ENCODE peak calls at places on chromosomes 7 and 10, in six cellular contexts. One of them, this sample, is unnamed.

GRCh38 chr10:71274901-71275796 is 43.9 kb upstream of the SLC29A3 start:
- DNase-seq in cardiac fibroblast: no peak
- DNase-seq in upper lobe of left lung: no peak
- DNase-seq in mesendoderm: no peak
- DNase-seq in KBM-7: peak
- DNase-seq in T-helper 9 cell: no peak
- DNase-seq in this sample: no peak

GRCh38 chr7:43444711-43445578 is 138.0 kb upstream of the STK17A start:
- DNase-seq in cardiac fibroblast: no peak
- DNase-seq in upper lobe of left lung: peak
- DNase-seq in mesendoderm: no peak
- DNase-seq in KBM-7: no peak
- DNase-seq in T-helper 9 cell: no peak
- DNase-seq in this sample: no peak

GRCh38 chr10:61987951-61988379 is 86.5 kb downstream of the ARID5B start:
- DNase-seq in cardiac fibroblast: peak
- DNase-seq in upper lobe of left lung: no peak
- DNase-seq in mesendoderm: no peak
- DNase-seq in KBM-7: peak
- DNase-seq in T-helper 9 cell: no peak
- DNase-seq in this sample: no peak

GRCh38 chr7:115585015-115585655 is 445.4 kb downstream of the TFEC start:
- DNase-seq in cardiac fibroblast: no peak
- DNase-seq in upper lobe of left lung: no peak
- DNase-seq in mesendoderm: peak
- DNase-seq in KBM-7: peak
- DNase-seq in T-helper 9 cell: no peak
- DNase-seq in this sample: no peak

GRCh38 chr10:16986406-16987128 is 143.0 kb downstream of the CUBN start:
- DNase-seq in cardiac fibroblast: peak
- DNase-seq in upper lobe of left lung: no peak
- DNase-seq in mesendoderm: no peak
- DNase-seq in KBM-7: no peak
- DNase-seq in T-helper 9 cell: no peak
- DNase-seq in this sample: peak

GRCh38 chr10:77114181-77114821 is 523.3 kb downstream of the KCNMA1 start:
- DNase-seq in cardiac fibroblast: no peak
- DNase-seq in upper lobe of left lung: no peak
- DNase-seq in mesendoderm: no peak
- DNase-seq in KBM-7: no peak
- DNase-seq in T-helper 9 cell: no peak
- DNase-seq in this sample: peak

GRCh38 chr10:27380929-27381358 is 123.2 kb upstream of the RAB18 start:
- DNase-seq in cardiac fibroblast: no peak
- DNase-seq in upper lobe of left lung: no peak
- DNase-seq in mesendoderm: no peak
- DNase-seq in KBM-7: no peak
- DNase-seq in T-helper 9 cell: no peak
- DNase-seq in this sample: no peak

GRCh38 chr10:114309111-114309651 is 70.1 kb downstream of the VWA2 start:
- DNase-seq in cardiac fibroblast: no peak
- DNase-seq in upper lobe of left lung: no peak
- DNase-seq in mesendoderm: no peak
- DNase-seq in KBM-7: no peak
- DNase-seq in T-helper 9 cell: no peak
- DNase-seq in this sample: no peak

GRCh38 chr7:47197508-47197907 is 384.4 kb downstream of the TNS3 start:
- DNase-seq in cardiac fibroblast: no peak
- DNase-seq in upper lobe of left lung: no peak
- DNase-seq in mesendoderm: no peak
- DNase-seq in KBM-7: no peak
- DNase-seq in T-helper 9 cell: no peak
- DNase-seq in this sample: no peak

GRCh38 chr10:42939237-42939636 is 137.6 kb upstream of the RET start:
- DNase-seq in cardiac fibroblast: no peak
- DNase-seq in upper lobe of left lung: no peak
- DNase-seq in mesendoderm: no peak
- DNase-seq in KBM-7: no peak
- DNase-seq in T-helper 9 cell: no peak
- DNase-seq in this sample: no peak

GRCh38 chr7:136953386-136953785 is 84.9 kb downstream of the CHRM2 start:
- DNase-seq in cardiac fibroblast: peak
- DNase-seq in upper lobe of left lung: no peak
- DNase-seq in mesendoderm: no peak
- DNase-seq in KBM-7: no peak
- DNase-seq in T-helper 9 cell: no peak
- DNase-seq in this sample: no peak

GRCh38 chr7:50208335-50208982 is 96.1 kb upstream of the IKZF1 start:
- DNase-seq in cardiac fibroblast: no peak
- DNase-seq in upper lobe of left lung: no peak
- DNase-seq in mesendoderm: no peak
- DNase-seq in KBM-7: no peak
- DNase-seq in T-helper 9 cell: no peak
- DNase-seq in this sample: no peak

GRCh38 chr7:106265133-106265532 is 19.6 kb downstream of the NAMPT start:
- DNase-seq in cardiac fibroblast: no peak
- DNase-seq in upper lobe of left lung: no peak
- DNase-seq in mesendoderm: no peak
- DNase-seq in KBM-7: no peak
- DNase-seq in T-helper 9 cell: no peak
- DNase-seq in this sample: no peak

GRCh38 chr7:74993121-74993520 is 28.6 kb downstream of the CASTOR2 start:
- DNase-seq in cardiac fibroblast: no peak
- DNase-seq in upper lobe of left lung: no peak
- DNase-seq in mesendoderm: no peak
- DNase-seq in KBM-7: no peak
- DNase-seq in T-helper 9 cell: no peak
- DNase-seq in this sample: no peak

GRCh38 chr7:54773472-54774399 is 14.7 kb upstream of the SEC61G start:
- DNase-seq in cardiac fibroblast: peak
- DNase-seq in upper lobe of left lung: no peak
- DNase-seq in mesendoderm: peak
- DNase-seq in KBM-7: peak
- DNase-seq in T-helper 9 cell: peak
- DNase-seq in this sample: peak

GRCh38 chr10:91251430-91252056 is 31.1 kb downstream of the PCGF5 start:
- DNase-seq in cardiac fibroblast: peak
- DNase-seq in upper lobe of left lung: no peak
- DNase-seq in mesendoderm: peak
- DNase-seq in KBM-7: peak
- DNase-seq in T-helper 9 cell: peak
- DNase-seq in this sample: peak

GRCh38 chr10:93751832-93752231 is 5.9 kb upstream of the LGI1 start:
- DNase-seq in cardiac fibroblast: peak
- DNase-seq in upper lobe of left lung: no peak
- DNase-seq in mesendoderm: peak
- DNase-seq in KBM-7: no peak
- DNase-seq in T-helper 9 cell: no peak
- DNase-seq in this sample: peak